ENCODE peak calls at places on chromosomes 13 and 19, in four cellular contexts. One of them, this sample, is unnamed.
A peak's percentile ranks its signal among the peaks of the same experiment; 100 is the strongest.

GRCh38 chr19:55406091-55406868 is 1.3 kb downstream of the UBE2S start:
- DNase-seq in right lobe of liver: no peak
- DNase-seq in GM12891: no peak
- DNase-seq in lower leg skin: no peak
- DNase-seq in this sample: no peak

GRCh38 chr19:16180611-16181010 is 4.6 kb upstream of the FAM32A start:
- DNase-seq in right lobe of liver: no peak
- DNase-seq in GM12891: no peak
- DNase-seq in lower leg skin: no peak
- DNase-seq in this sample: no peak

GRCh38 chr19:366205-366783 is 21.7 kb upstream of the MIER2 start:
- DNase-seq in right lobe of liver: no peak
- DNase-seq in GM12891: no peak
- DNase-seq in lower leg skin: no peak
- DNase-seq in this sample: no peak

GRCh38 chr13:48580185-48580803 is 47.4 kb upstream of the RCBTB2 start:
- DNase-seq in right lobe of liver: peak; percentile 68
- DNase-seq in GM12891: no peak
- DNase-seq in lower leg skin: peak; percentile 86
- DNase-seq in this sample: no peak

GRCh38 chr19:45568732-45569131 is 15.9 kb downstream of the OPA3 start:
- DNase-seq in right lobe of liver: no peak
- DNase-seq in GM12891: no peak
- DNase-seq in lower leg skin: no peak
- DNase-seq in this sample: no peak

GRCh38 chr19:29625316-29625715 is 19.2 kb downstream of the POP4 start:
- DNase-seq in right lobe of liver: no peak
- DNase-seq in GM12891: no peak
- DNase-seq in lower leg skin: no peak
- DNase-seq in this sample: no peak

GRCh38 chr19:5147971-5148793 is 179.3 kb downstream of the KDM4B start:
- DNase-seq in right lobe of liver: no peak
- DNase-seq in GM12891: no peak
- DNase-seq in lower leg skin: peak; percentile 66
- DNase-seq in this sample: no peak

GRCh38 chr19:6516018-6516658 is 14.0 kb upstream of the TUBB4A start:
- DNase-seq in right lobe of liver: peak; percentile 92
- DNase-seq in GM12891: peak; percentile 83
- DNase-seq in lower leg skin: peak; percentile 95
- DNase-seq in this sample: peak; percentile 88

GRCh38 chr13:24500977-24501376 is 11.6 kb downstream of the PARP4 start:
- DNase-seq in right lobe of liver: no peak
- DNase-seq in GM12891: no peak
- DNase-seq in lower leg skin: no peak
- DNase-seq in this sample: no peak

GRCh38 chr19:44635581-44636438 is 7.9 kb upstream of the PVR start:
- DNase-seq in right lobe of liver: no peak
- DNase-seq in GM12891: no peak
- DNase-seq in lower leg skin: no peak
- DNase-seq in this sample: no peak

GRCh38 chr13:28754698-28755545 is 36.2 kb upstream of the SLC46A3 start:
- DNase-seq in right lobe of liver: peak; percentile 52
- DNase-seq in GM12891: no peak
- DNase-seq in lower leg skin: no peak
- DNase-seq in this sample: no peak

GRCh38 chr19:12052571-12053169 is at the start of gene ZNF878:
- DNase-seq in right lobe of liver: peak; percentile 83
- DNase-seq in GM12891: peak; percentile 75
- DNase-seq in lower leg skin: peak; percentile 88
- DNase-seq in this sample: peak; percentile 67

GRCh38 chr13:28958018-28958417 is 137.9 kb downstream of the MTUS2 start:
- DNase-seq in right lobe of liver: no peak
- DNase-seq in GM12891: no peak
- DNase-seq in lower leg skin: no peak
- DNase-seq in this sample: no peak

GRCh38 chr19:13850910-13851753 is 25.8 kb upstream of the NANOS3 start:
- DNase-seq in right lobe of liver: peak; percentile 53
- DNase-seq in GM12891: no peak
- DNase-seq in lower leg skin: peak; percentile 89
- DNase-seq in this sample: no peak

GRCh38 chr13:18943273-18943672 is 238.4 kb downstream of the TUBA3C start:
- DNase-seq in right lobe of liver: no peak
- DNase-seq in GM12891: no peak
- DNase-seq in lower leg skin: no peak
- DNase-seq in this sample: no peak

GRCh38 chr13:61255035-61255796 is 160.4 kb downstream of the PCDH20 start:
- DNase-seq in right lobe of liver: no peak
- DNase-seq in GM12891: no peak
- DNase-seq in lower leg skin: no peak
- DNase-seq in this sample: no peak

GRCh38 chr13:113732176-113732960 is 26.7 kb upstream of the TMEM255B start:
- DNase-seq in right lobe of liver: no peak
- DNase-seq in GM12891: no peak
- DNase-seq in lower leg skin: no peak
- DNase-seq in this sample: no peak

GRCh38 chr19:16496613-16496983 is 404 bp downstream of the C19orf44 start:
- DNase-seq in right lobe of liver: no peak
- DNase-seq in GM12891: no peak
- DNase-seq in lower leg skin: peak; percentile 39
- DNase-seq in this sample: no peak

GRCh38 chr13:26881154-26881553 is 120.6 kb upstream of the GPR12 start:
- DNase-seq in right lobe of liver: no peak
- DNase-seq in GM12891: no peak
- DNase-seq in lower leg skin: no peak
- DNase-seq in this sample: no peak

GRCh38 chr13:35791191-35791902 is 314.9 kb upstream of the MAB21L1 start:
- DNase-seq in right lobe of liver: no peak
- DNase-seq in GM12891: no peak
- DNase-seq in lower leg skin: peak; percentile 23
- DNase-seq in this sample: no peak

GRCh38 chr19:53057904-53058579 is 13.5 kb downstream of the ERVV-2 start:
- DNase-seq in right lobe of liver: no peak
- DNase-seq in GM12891: no peak
- DNase-seq in lower leg skin: no peak
- DNase-seq in this sample: no peak

GRCh38 chr19:56170261-56170660 is 5.5 kb upstream of the GALP start:
- DNase-seq in right lobe of liver: no peak
- DNase-seq in GM12891: no peak
- DNase-seq in lower leg skin: no peak
- DNase-seq in this sample: no peak

GRCh38 chr13:45623516-45624090 is 8.1 kb upstream of the ERICH6B start:
- DNase-seq in right lobe of liver: no peak
- DNase-seq in GM12891: no peak
- DNase-seq in lower leg skin: no peak
- DNase-seq in this sample: no peak

GRCh38 chr19:6062274-6062673 is 48.0 kb downstream of the RFX2 start:
- DNase-seq in right lobe of liver: peak; percentile 47
- DNase-seq in GM12891: no peak
- DNase-seq in lower leg skin: peak; percentile 65
- DNase-seq in this sample: no peak

GRCh38 chr13:24328145-24328544 is 18.8 kb downstream of the C1QTNF9 start:
- DNase-seq in right lobe of liver: no peak
- DNase-seq in GM12891: no peak
- DNase-seq in lower leg skin: no peak
- DNase-seq in this sample: no peak

GRCh38 chr19:29804493-29804892 is 7.3 kb upstream of the CCNE1 start:
- DNase-seq in right lobe of liver: no peak
- DNase-seq in GM12891: no peak
- DNase-seq in lower leg skin: no peak
- DNase-seq in this sample: peak; percentile 51

GRCh38 chr13:105345116-105345515 is 1190.3 kb downstream of the EFNB2 start:
- DNase-seq in right lobe of liver: no peak
- DNase-seq in GM12891: no peak
- DNase-seq in lower leg skin: no peak
- DNase-seq in this sample: no peak

GRCh38 chr13:99072941-99073340 is 95.1 kb upstream of the DOCK9 start:
- DNase-seq in right lobe of liver: no peak
- DNase-seq in GM12891: no peak
- DNase-seq in lower leg skin: no peak
- DNase-seq in this sample: no peak

GRCh38 chr19:34661357-34661756 is 15.6 kb downstream of the SCGB2B2 start:
- DNase-seq in right lobe of liver: peak; percentile 83
- DNase-seq in GM12891: no peak
- DNase-seq in lower leg skin: no peak
- DNase-seq in this sample: no peak

GRCh38 chr19:46068345-46069258 is 27.8 kb upstream of the IGFL4 start:
- DNase-seq in right lobe of liver: no peak
- DNase-seq in GM12891: no peak
- DNase-seq in lower leg skin: no peak
- DNase-seq in this sample: no peak

GRCh38 chr13:30545320-30545719 is 72.4 kb upstream of the USPL1 start:
- DNase-seq in right lobe of liver: no peak
- DNase-seq in GM12891: no peak
- DNase-seq in lower leg skin: no peak
- DNase-seq in this sample: no peak

GRCh38 chr13:47337781-47338507 is 441.1 kb upstream of the HTR2A start:
- DNase-seq in right lobe of liver: no peak
- DNase-seq in GM12891: no peak
- DNase-seq in lower leg skin: no peak
- DNase-seq in this sample: no peak

GRCh38 chr19:35716985-35717664 is 678 bp upstream of the KMT2B start:
- DNase-seq in right lobe of liver: peak; percentile 97
- DNase-seq in GM12891: no peak
- DNase-seq in lower leg skin: peak; percentile 92
- DNase-seq in this sample: peak; percentile 69
- TF ChIP-seq POLR2A in right lobe of liver: no peak
- TF ChIP-seq POLR2A in GM12891: peak; percentile 52
- TF ChIP-seq POLR2A in lower leg skin: no peak
- TF ChIP-seq POLR2A in this sample: peak; percentile 70

GRCh38 chr19:18153555-18154134 is 682 bp downstream of the PIK3R2 start:
- DNase-seq in right lobe of liver: peak; percentile 58
- DNase-seq in GM12891: no peak
- DNase-seq in lower leg skin: no peak
- DNase-seq in this sample: no peak

GRCh38 chr19:18152444-18152816 is 533 bp upstream of the PIK3R2 start:
- DNase-seq in right lobe of liver: peak; percentile 98
- DNase-seq in GM12891: peak; percentile 99
- DNase-seq in lower leg skin: peak; percentile 97
- DNase-seq in this sample: peak; percentile 99

GRCh38 chr19:18155095-18156087 is 2.4 kb downstream of the PIK3R2 start:
- DNase-seq in right lobe of liver: peak; percentile 49
- DNase-seq in GM12891: no peak
- DNase-seq in lower leg skin: no peak
- DNase-seq in this sample: no peak

GRCh38 chr19:18150776-18151624 is 2.0 kb upstream of the PIK3R2 start:
- DNase-seq in right lobe of liver: no peak
- DNase-seq in GM12891: no peak
- DNase-seq in lower leg skin: no peak
- DNase-seq in this sample: no peak

GRCh38 chr19:18152817-18153554 is at the start of gene PIK3R2:
- DNase-seq in right lobe of liver: peak; percentile 100
- DNase-seq in GM12891: peak; percentile 98
- DNase-seq in lower leg skin: peak; percentile 100
- DNase-seq in this sample: peak; percentile 98
- TF ChIP-seq POLR2A in right lobe of liver: peak; percentile 72
- TF ChIP-seq POLR2A in GM12891: no peak
- TF ChIP-seq POLR2A in lower leg skin: no peak
- TF ChIP-seq POLR2A in this sample: no peak

GRCh38 chr13:54162069-54162468 is 1133.5 kb downstream of the OLFM4 start:
- DNase-seq in right lobe of liver: no peak
- DNase-seq in GM12891: no peak
- DNase-seq in lower leg skin: no peak
- DNase-seq in this sample: no peak
- TF ChIP-seq POLR2A in right lobe of liver: no peak
- TF ChIP-seq POLR2A in GM12891: no peak
- TF ChIP-seq POLR2A in lower leg skin: no peak
- TF ChIP-seq POLR2A in this sample: no peak

GRCh38 chr13:40243047-40243446 is 423.4 kb downstream of the FOXO1 start:
- DNase-seq in right lobe of liver: no peak
- DNase-seq in GM12891: no peak
- DNase-seq in lower leg skin: no peak
- DNase-seq in this sample: no peak
- TF ChIP-seq POLR2A in right lobe of liver: no peak
- TF ChIP-seq POLR2A in GM12891: no peak
- TF ChIP-seq POLR2A in lower leg skin: no peak
- TF ChIP-seq POLR2A in this sample: no peak